ENCODE peak calls at places on chromosomes 7 and 10, in four cellular contexts. N, Y, B and P are unnamed samples.

GRCh38 chr10:102675151-102675886 is 31.0 kb downstream of the TRIM8 start:
- DNase-seq in N (no peak), Y (no peak), B (peak; percentile 63), P (no peak)

GRCh38 chr7:37418381-37418780 is 30.3 kb downstream of the ELMO1 start:
- DNase-seq in N (no peak), Y (no peak), B (no peak), P (no peak)

GRCh38 chr10:519716-520401 is 169.6 kb downstream of the DIP2C start:
- DNase-seq in N (no peak), Y (no peak), B (peak; percentile 56), P (no peak)

GRCh38 chr10:79118286-79119202 is 49.8 kb downstream of the ZMIZ1 start:
- DNase-seq in N (no peak), Y (no peak), B (no peak), P (no peak)

GRCh38 chr7:106915873-106916272 is 50.8 kb downstream of the PIK3CG start:
- DNase-seq in N (no peak), Y (no peak), B (no peak), P (no peak)

GRCh38 chr10:128042131-128042610 is 84.1 kb downstream of the MKI67 start:
- DNase-seq in N (no peak), Y (no peak), B (no peak), P (no peak)

GRCh38 chr7:12685550-12685949 is 1.9 kb upstream of the ARL4A start:
- DNase-seq in N (no peak), Y (peak; percentile 52), B (no peak), P (no peak)

GRCh38 chr7:140175221-140176218 is 1.3 kb downstream of the KDM7A start:
- DNase-seq in N (peak; percentile 82), Y (peak; percentile 95), B (peak; percentile 96), P (peak; percentile 98)

GRCh38 chr7:30977896-30978564 is 14.3 kb downstream of the GHRHR start:
- DNase-seq in N (no peak), Y (peak; percentile 21), B (no peak), P (no peak)

GRCh38 chr10:130254168-130255061 is 118.2 kb downstream of the GLRX3 start:
- DNase-seq in N (no peak), Y (no peak), B (no peak), P (no peak)

GRCh38 chr7:149690688-149691446 is 82.5 kb downstream of the ZNF467 start:
- DNase-seq in N (peak; percentile 54), Y (peak; percentile 87), B (no peak), P (no peak)

GRCh38 chr7:64665980-64666674 is at the start of gene ZNF107:
- DNase-seq in N (peak; percentile 80), Y (peak; percentile 93), B (peak; percentile 96), P (peak; percentile 96)

GRCh38 chr10:3538850-3539531 is 246.0 kb downstream of the KLF6 start:
- DNase-seq in N (peak; percentile 93), Y (peak; percentile 98), B (peak; percentile 84), P (no peak)

GRCh38 chr7:83271212-83272099 is 108.8 kb upstream of the PCLO start:
- DNase-seq in N (no peak), Y (peak; percentile 42), B (no peak), P (no peak)

GRCh38 chr10:71905164-71905563 is 54.1 kb upstream of the PSAP start:
- DNase-seq in N (no peak), Y (no peak), B (no peak), P (no peak)

GRCh38 chr10:131187886-131188285 is 123.6 kb downstream of the TCERG1L start:
- DNase-seq in N (no peak), Y (no peak), B (no peak), P (peak; percentile 32)

GRCh38 chr10:122368502-122369254 is 5.8 kb upstream of the PLEKHA1 start:
- DNase-seq in N (no peak), Y (peak; percentile 12), B (no peak), P (no peak)

GRCh38 chr10:8449909-8450308 is 395.4 kb downstream of the GATA3 start:
- DNase-seq in N (no peak), Y (no peak), B (no peak), P (no peak)

GRCh38 chr7:12398186-12398585 is 5.5 kb downstream of the VWDE start:
- DNase-seq in N (no peak), Y (no peak), B (no peak), P (no peak)

GRCh38 chr10:36538945-36539586 is 586.3 kb upstream of the ANKRD30A start:
- DNase-seq in N (no peak), Y (peak; percentile 72), B (no peak), P (no peak)

GRCh38 chr10:131830446-131831130 is 70.2 kb upstream of the PPP2R2D start:
- DNase-seq in N (no peak), Y (no peak), B (peak; percentile 38), P (peak; percentile 35)

GRCh38 chr10:20877986-20878979 is 18.8 kb downstream of the NEBL start:
- DNase-seq in N (no peak), Y (no peak), B (no peak), P (no peak)

GRCh38 chr7:974172-974571 is 1.2 kb downstream of the COX19 start:
- DNase-seq in N (no peak), Y (no peak), B (no peak), P (no peak)
- H3K4me3 ChIP-seq in N (peak overlapping the region; percentile 97), Y (peak overlapping the region; percentile 94), B (peak overlapping the region; percentile 97), P (peak overlapping the region; percentile 99)

GRCh38 chr10:98169379-98169778 is 34.9 kb downstream of the R3HCC1L start:
- DNase-seq in N (no peak), Y (no peak), B (no peak), P (no peak)
- H3K4me3 ChIP-seq in N (no peak overlapping the region), Y (no peak overlapping the region), B (no peak overlapping the region), P (no peak overlapping the region)

DNA sequence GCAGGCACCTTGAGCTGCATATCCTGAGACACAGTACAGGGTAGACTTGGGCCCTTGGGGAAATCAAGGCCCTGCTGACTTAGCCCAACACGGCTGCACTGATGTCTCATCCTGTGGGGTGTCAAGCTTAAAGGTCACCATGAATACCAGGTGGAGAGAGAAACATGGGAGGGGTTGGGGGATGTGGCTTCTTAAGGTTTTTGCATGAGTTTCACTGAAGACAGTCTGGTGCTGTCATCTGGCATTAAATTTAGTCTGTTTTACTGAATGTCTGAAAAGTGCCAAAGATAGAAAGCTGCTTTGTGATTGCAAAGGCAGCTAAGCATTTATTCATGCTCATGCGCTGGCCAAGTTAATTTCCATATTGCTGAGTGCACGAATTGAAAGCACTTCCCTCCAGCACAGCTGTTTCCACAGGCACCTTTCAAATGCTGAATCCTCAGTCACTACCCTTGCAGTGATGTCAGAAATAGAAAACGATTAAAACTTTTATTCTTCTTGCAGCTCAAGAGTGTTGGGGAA is 102.1 kb downstream of the OSBPL3 start:
- DNase-seq in N (peak; percentile 30), Y (peak; percentile 39), B (no peak), P (no peak)
- H3K4me3 ChIP-seq in N (no peak overlapping the region), Y (no peak overlapping the region), B (no peak overlapping the region), P (no peak overlapping the region)

DNA sequence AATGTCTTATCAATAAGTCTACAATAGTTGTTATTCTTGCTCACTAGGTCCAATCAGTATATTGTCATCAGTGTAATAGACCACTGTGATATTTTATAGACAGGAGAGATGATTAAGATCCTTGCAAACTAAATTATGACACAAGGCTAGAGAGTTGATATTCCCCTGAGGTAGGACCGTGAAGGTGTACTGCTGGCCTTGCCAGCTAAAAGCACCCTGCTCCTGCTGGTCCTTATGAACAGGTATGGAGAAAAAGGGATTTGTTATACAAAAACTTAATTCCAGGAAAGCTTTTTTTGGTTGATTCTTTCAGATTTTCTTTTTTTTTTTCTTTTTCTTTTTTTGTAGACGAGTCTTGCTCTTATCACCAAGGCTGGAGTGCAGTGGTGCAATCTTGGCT is 16.8 kb upstream of the TMEM213 start:
- DNase-seq in N (no peak), Y (no peak), B (no peak), P (no peak)
- H3K4me3 ChIP-seq in N (no peak overlapping the region), Y (no peak overlapping the region), B (no peak overlapping the region), P (no peak overlapping the region)

GRCh38 chr10:17225823-17226222 is 2.2 kb upstream of the VIM start:
- DNase-seq in N (no peak), Y (no peak), B (no peak), P (no peak)

GRCh38 chr10:17228081-17229015 is at the start of gene VIM:
- DNase-seq in N (peak; percentile 87), Y (peak; percentile 95), B (peak; percentile 99), P (peak; percentile 97)

GRCh38 chr10:17229016-17229716 is 1.1 kb downstream of the VIM start:
- DNase-seq in N (peak; percentile 77), Y (peak; percentile 94), B (peak; percentile 96), P (peak; percentile 96)

GRCh38 chr10:17226891-17227303 is 1.1 kb upstream of the VIM start:
- DNase-seq in N (no peak), Y (no peak), B (no peak), P (peak; percentile 77)

GRCh38 chr10:17227367-17228080 is 517 bp upstream of the VIM start:
- DNase-seq in N (no peak), Y (peak; percentile 57), B (no peak), P (no peak)
- H3K4me3 ChIP-seq in N (peak overlapping the region; percentile 97), Y (peak overlapping the region; percentile 98), B (peak overlapping the region; percentile 93), P (peak overlapping the region; percentile 68)

GRCh38 chr10:6565588-6565987 is 14.5 kb downstream of the PRKCQ start:
- DNase-seq in N (no peak), Y (no peak), B (no peak), P (no peak)
- H3K4me3 ChIP-seq in N (no peak overlapping the region), Y (no peak overlapping the region), B (no peak overlapping the region), P (no peak overlapping the region)

GRCh38 chr7:98105942-98106544 is 619 bp upstream of the LMTK2 start:
- DNase-seq in N (no peak), Y (no peak), B (no peak), P (no peak)
- H3K4me3 ChIP-seq in N (no peak overlapping the region), Y (no peak overlapping the region), B (peak overlapping the region; percentile 92), P (peak overlapping the region; percentile 94)

DNA sequence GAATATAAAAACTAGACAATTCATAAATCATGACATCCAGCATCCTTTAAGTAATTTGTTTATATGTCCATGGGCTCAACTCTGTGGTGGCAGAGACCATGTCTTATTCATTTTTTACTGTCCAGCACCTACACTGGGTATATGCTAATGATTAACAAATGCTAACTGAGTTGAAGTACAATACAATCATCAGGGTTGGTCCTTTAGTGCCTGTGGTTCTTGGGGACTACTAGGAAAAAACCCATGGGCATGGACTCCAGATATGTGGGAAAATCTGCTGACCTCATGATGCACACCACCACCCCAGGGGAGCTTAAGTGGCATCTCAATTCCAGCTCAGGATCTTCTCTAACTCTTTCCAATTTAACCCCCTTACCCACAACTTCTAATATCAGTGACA is 85.3 kb upstream of the YAE1 start:
- DNase-seq in N (no peak), Y (no peak), B (no peak), P (no peak)
- H3K4me3 ChIP-seq in N (no peak overlapping the region), Y (no peak overlapping the region), B (no peak overlapping the region), P (no peak overlapping the region)

DNA sequence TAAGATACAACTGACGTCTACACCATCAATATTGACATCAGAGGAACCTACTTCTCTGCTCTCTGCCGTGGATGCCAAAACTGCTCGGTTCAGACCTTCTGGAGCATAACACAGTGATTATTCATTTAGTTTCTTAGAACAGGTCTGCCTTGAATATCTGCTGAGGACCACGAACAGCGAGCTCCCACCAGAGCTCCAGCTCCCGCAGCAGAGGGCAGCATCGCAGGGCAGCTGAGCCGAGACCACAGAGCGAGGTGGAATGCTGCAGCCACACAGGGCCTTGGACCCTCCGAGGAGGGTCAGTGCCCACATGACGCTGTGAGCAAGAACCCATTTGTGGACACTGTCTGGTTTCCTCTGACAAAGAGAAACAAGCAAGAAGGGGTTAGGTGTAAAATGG is 6.8 kb downstream of the VIPR2 start:
- DNase-seq in N (no peak), Y (no peak), B (peak; percentile 51), P (no peak)
- H3K4me3 ChIP-seq in N (no peak overlapping the region), Y (no peak overlapping the region), B (no peak overlapping the region), P (no peak overlapping the region)